ENCODE peak calls at places on chromosome 5, in six cellular contexts. P is mammary epithelial cell, E is heart left ventricle, K is prostate gland, J is lower lobe of right lung, A is OCI-LY7. N is an unnamed sample.

GRCh38 chr5:44546283-44546682 is 157.1 kb upstream of the FGF10 start:
- DNase-seq in P (peak; percentile 74), E (no peak), K (no peak), J (no peak), A (no peak), N (no peak)

GRCh38 chr5:158117467-158118165 is 258.7 kb upstream of the CLINT1 start:
- DNase-seq in P (no peak), E (no peak), K (no peak), J (no peak), A (no peak), N (no peak)

GRCh38 chr5:75716715-75717081 is 539 bp downstream of the POC5 start:
- DNase-seq in P (no peak), E (no peak), K (no peak), J (peak; percentile 52), A (no peak), N (no peak)

GRCh38 chr5:134088994-134089560 is 25.4 kb upstream of the TCF7 start:
- DNase-seq in P (peak; percentile 26), E (no peak), K (no peak), J (no peak), A (no peak), N (no peak)

GRCh38 chr5:78899922-78900362 is 85.2 kb downstream of the ARSB start:
- DNase-seq in P (peak; percentile 44), E (no peak), K (no peak), J (peak; percentile 50), A (peak; percentile 32), N (no peak)

GRCh38 chr5:176647870-176648466 is 684 bp downstream of the TSPAN17 start:
- DNase-seq in P (peak; percentile 27), E (peak; percentile 54), K (peak; percentile 61), J (peak; percentile 80), A (no peak), N (peak; percentile 85)

GRCh38 chr5:154356958-154357357 is 88.8 kb upstream of the SAP30L start:
- DNase-seq in P (no peak), E (no peak), K (no peak), J (no peak), A (no peak), N (no peak)

GRCh38 chr5:90488791-90489190 is 14.1 kb downstream of the POLR3G start:
- DNase-seq in P (peak; percentile 11), E (no peak), K (no peak), J (no peak), A (no peak), N (no peak)

GRCh38 chr5:166699616-166700015 is 1591.8 kb upstream of the WWC1 start:
- DNase-seq in P (no peak), E (no peak), K (no peak), J (no peak), A (no peak), N (no peak)

GRCh38 chr5:179836225-179837019 is 15.7 kb downstream of the SQSTM1 start:
- DNase-seq in P (no peak), E (no peak), K (no peak), J (no peak), A (no peak), N (peak; percentile 84)

GRCh38 chr5:132369012-132369470 is 469 bp upstream of the SLC22A5 start:
- DNase-seq in P (no peak), E (no peak), K (no peak), J (no peak), A (no peak), N (no peak)

GRCh38 chr5:150614651-150615040 is 25.8 kb upstream of the SYNPO start:
- DNase-seq in P (no peak), E (no peak), K (no peak), J (no peak), A (no peak), N (no peak)
- H3K4me1 ChIP-seq in P (peaks cover 26% of the 10 kb centered on the region), E (peaks cover 100% of the 10 kb centered on the region), K (peaks cover 5% of the 10 kb centered on the region), J (peaks cover 91% of the 10 kb centered on the region), A (no peaks in the 10 kb centered on the region), N (peaks cover 71% of the 10 kb centered on the region)

DNA sequence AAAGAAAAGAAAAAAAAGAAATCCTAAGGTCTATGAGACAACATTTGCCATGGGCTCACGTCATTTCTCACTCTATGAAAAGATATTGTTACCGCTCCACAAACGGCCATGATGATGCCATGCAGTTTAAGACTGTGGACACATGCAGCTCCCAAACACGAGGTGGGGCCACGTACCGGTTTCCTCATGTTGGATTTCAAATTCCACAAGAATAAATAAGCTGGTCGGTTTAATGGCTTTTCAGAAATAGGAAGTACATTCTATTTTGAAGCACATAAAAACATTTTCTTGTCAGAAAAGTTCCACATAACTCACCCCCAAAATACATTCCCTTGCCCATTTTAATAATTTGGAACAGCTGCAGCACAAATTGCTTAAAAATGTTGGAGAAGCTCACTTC is 130.6 kb downstream of the MYO10 start:
- DNase-seq in P (no peak), E (no peak), K (no peak), J (no peak), A (no peak), N (no peak)
- TF ChIP-seq CTCF in P (no peak), E (no peak), K (no peak), J (no peak), A (no peak), N (no peak)

GRCh38 chr5:56281489-56282163 is 48.5 kb upstream of the ANKRD55 start:
- DNase-seq in P (no peak), E (no peak), K (no peak), J (no peak), A (no peak), N (no peak)

GRCh38 chr5:56279979-56280378 is 46.8 kb upstream of the ANKRD55 start:
- DNase-seq in P (no peak), E (no peak), K (no peak), J (no peak), A (no peak), N (no peak)

GRCh38 chr5:56277573-56277972 is 44.4 kb upstream of the ANKRD55 start:
- DNase-seq in P (no peak), E (no peak), K (no peak), J (no peak), A (no peak), N (no peak)

GRCh38 chr5:56278267-56278826 is 45.2 kb upstream of the ANKRD55 start:
- DNase-seq in P (no peak), E (no peak), K (peak; percentile 17), J (no peak), A (no peak), N (no peak)

GRCh38 chr5:56279291-56279690 is 46.2 kb upstream of the ANKRD55 start:
- DNase-seq in P (no peak), E (peak; percentile 40), K (no peak), J (no peak), A (no peak), N (no peak)
- H3K4me1 ChIP-seq in P (peaks cover 22% of the 10 kb centered on the region), E (peaks cover 12% of the 10 kb centered on the region), K (no peaks in the 10 kb centered on the region), J (peaks cover 11% of the 10 kb centered on the region), A (no peaks in the 10 kb centered on the region), N (peaks cover 13% of the 10 kb centered on the region)

DNA sequence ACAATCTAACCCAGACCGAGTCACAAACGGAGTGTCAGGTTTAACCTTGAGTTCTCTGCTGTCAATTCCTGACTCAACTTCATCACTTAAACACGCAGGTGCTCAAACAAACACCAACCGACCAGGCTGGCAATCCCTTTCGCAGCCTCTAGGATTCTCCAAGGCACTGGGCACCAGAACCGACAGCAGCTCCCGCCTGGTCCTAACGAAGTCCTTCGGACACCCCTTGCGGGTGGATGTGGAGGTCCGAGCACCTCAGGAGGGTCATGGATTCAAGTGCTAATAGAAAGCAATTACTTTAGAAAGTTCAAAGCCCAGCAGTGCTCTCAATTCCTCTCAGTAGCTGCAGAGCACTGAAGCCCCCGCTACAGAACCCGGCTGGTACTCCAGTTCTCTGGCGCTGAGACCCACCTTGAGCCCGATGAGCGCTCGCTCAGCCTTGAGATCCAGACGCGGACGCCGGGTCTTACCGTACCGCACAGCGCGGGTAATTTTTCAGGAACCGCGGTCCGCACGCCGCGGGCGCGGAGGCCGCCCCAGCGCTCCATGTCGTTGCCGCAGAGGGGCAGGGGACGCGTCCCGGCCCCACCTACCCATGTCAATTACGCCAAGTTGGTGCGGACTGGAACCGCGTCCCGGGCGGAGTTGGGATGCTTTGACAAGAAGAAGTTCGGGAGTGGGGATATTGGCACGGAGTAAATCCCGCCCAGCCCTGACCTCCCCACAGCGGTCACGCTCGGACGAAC is 672 bp downstream of the MARCHF3 start:
- DNase-seq in P (peak; percentile 70), E (peak; percentile 59), K (peak; percentile 41), J (peak; percentile 70), A (peak; percentile 71), N (peak; percentile 73)
- TF ChIP-seq CTCF in P (peak; percentile 45), E (peak; percentile 24), K (peak; percentile 9), J (peak; percentile 56), A (peak; percentile 50), N (peak; percentile 18)

DNA sequence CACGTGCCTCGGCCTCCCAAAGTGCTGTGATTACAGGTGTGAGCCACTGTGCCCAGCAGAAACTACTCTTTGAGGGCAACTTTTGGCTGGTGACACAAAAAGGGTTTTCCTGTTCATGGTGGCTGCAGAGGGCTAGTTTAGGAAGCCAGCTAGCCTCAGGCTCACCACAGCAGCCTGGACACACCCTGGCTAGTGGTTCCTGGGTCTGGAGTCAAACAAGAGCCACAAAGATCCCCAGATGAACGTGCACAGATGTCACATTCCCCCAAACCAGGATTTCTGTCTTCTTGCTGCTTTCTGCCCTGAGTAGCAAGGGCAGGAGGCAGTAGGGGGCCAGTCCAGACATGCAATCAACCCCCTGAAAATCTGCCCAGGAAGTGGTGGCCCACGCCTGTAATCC is 6.8 kb downstream of the HBEGF start:
- DNase-seq in P (peak; percentile 38), E (no peak), K (no peak), J (no peak), A (no peak), N (no peak)
- H3K4me1 ChIP-seq in P (peaks cover 74% of the 10 kb centered on the region), E (peaks cover 92% of the 10 kb centered on the region), K (no peaks in the 10 kb centered on the region), J (peaks cover 85% of the 10 kb centered on the region), A (peaks cover 39% of the 10 kb centered on the region), N (peaks cover 6% of the 10 kb centered on the region)

DNA sequence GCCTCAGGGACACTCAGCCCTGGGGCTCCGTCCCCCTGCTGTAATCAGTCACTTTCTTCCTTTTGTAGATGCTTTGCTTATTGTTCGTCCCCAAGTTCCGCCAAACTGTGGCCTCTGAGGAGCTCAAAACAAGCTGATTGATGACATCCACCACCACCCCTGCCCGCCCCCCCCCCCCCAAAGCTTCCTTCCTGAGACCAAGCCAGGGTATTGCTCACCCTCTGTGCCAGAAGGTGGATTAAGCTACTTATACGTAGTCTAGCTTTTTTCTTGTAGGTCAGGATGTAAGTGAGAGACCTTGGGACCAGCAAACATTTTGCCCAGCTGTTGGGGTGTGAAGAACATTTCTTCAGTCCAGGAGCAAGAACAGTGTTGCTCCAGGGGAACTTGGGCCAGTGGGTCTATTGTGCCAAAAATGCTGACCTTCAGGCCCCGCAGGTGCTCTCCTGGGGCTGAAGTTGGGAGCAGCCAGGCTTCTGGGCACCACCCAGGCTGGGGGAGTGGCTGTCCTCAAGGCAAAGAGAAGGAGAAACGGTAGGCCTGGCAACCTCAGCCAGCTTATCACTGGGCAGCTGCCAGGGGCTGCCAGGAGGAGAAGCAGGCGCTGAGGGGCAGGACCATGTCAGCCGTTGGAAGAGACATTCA is 17.9 kb downstream of the NEURL1B start:
- DNase-seq in P (no peak), E (peak; percentile 90), K (peak; percentile 64), J (peak; percentile 55), A (no peak), N (no peak)
- TF ChIP-seq CTCF in P (no peak), E (no peak), K (no peak), J (no peak), A (no peak), N (no peak)

N was measured in kidney.